ENCODE peak calls at places on chromosomes 16 and 17, in six cellular contexts. F, G, R, W, O and S are unnamed samples.

GRCh38 chr17:63516910-63517824 is 6.0 kb upstream of the KCNH6 start:
- DNase-seq in F (peak), G (no peak), R (no peak), W (no peak), O (peak), S (peak)

GRCh38 chr16:12057276-12057675 is 80.7 kb downstream of the SNX29 start:
- DNase-seq in F (peak), G (no peak), R (no peak), W (no peak), O (peak), S (peak)

GRCh38 chr17:4968916-4969550 is 1.4 kb upstream of the SPAG7 start:
- DNase-seq in F (peak), G (no peak), R (no peak), W (no peak), O (peak), S (peak)

GRCh38 chr16:19073344-19073743 is 5.9 kb downstream of the COQ7 start:
- DNase-seq in F (no peak), G (no peak), R (no peak), W (no peak), O (no peak), S (no peak)

GRCh38 chr16:73382921-73383594 is 335.1 kb upstream of the ZFHX3 start:
- DNase-seq in F (no peak), G (no peak), R (no peak), W (no peak), O (peak), S (no peak)

GRCh38 chr16:69017036-69017783 is 88.2 kb upstream of the HAS3 start:
- DNase-seq in F (peak), G (no peak), R (no peak), W (no peak), O (no peak), S (peak)

GRCh38 chr16:49048557-49048956 is 233.1 kb downstream of the CBLN1 start:
- DNase-seq in F (peak), G (no peak), R (no peak), W (no peak), O (no peak), S (no peak)

GRCh38 chr17:50209472-50210248 is 8.2 kb upstream of the COL1A1 start:
- DNase-seq in F (peak), G (no peak), R (peak), W (peak), O (peak), S (peak)

GRCh38 chr16:83305092-83305491 is 502.7 kb upstream of the HSBP1 start:
- DNase-seq in F (peak), G (no peak), R (no peak), W (no peak), O (no peak), S (peak)

GRCh38 chr17:76855105-76855504 is 13.1 kb upstream of the MGAT5B start:
- DNase-seq in F (no peak), G (no peak), R (no peak), W (no peak), O (no peak), S (no peak)

GRCh38 chr16:31700530-31701388 is 172.8 kb upstream of the ZNF267 start:
- DNase-seq in F (peak), G (peak), R (no peak), W (peak), O (peak), S (peak)

GRCh38 chr16:75323928-75324327 is 72.5 kb upstream of the BCAR1 start:
- DNase-seq in F (no peak), G (no peak), R (no peak), W (no peak), O (no peak), S (peak)

GRCh38 chr17:73365934-73366623 is 54.3 kb upstream of the CDC42EP4 start:
- DNase-seq in F (no peak), G (no peak), R (no peak), W (no peak), O (no peak), S (no peak)

GRCh38 chr16:12081048-12081404 is 104.5 kb downstream of the SNX29 start:
- DNase-seq in F (no peak), G (no peak), R (no peak), W (no peak), O (no peak), S (no peak)

GRCh38 chr17:57956311-57957119 is 1.3 kb upstream of the CUEDC1 start:
- DNase-seq in F (no peak), G (no peak), R (peak), W (peak), O (no peak), S (no peak)

GRCh38 chr16:75108792-75109731 is 7.5 kb downstream of the LDHD start:
- DNase-seq in F (peak), G (no peak), R (peak), W (no peak), O (no peak), S (peak)

GRCh38 chr17:72850410-72850809 is 242.1 kb downstream of the SLC39A11 start:
- DNase-seq in F (peak), G (no peak), R (no peak), W (no peak), O (no peak), S (no peak)

GRCh38 chr17:49836111-49837030 is 11.5 kb downstream of the TAC4 start:
- DNase-seq in F (peak), G (no peak), R (no peak), W (no peak), O (no peak), S (no peak)

GRCh38 chr17:47733047-47733413 is at the start of gene TBX21:
- DNase-seq in F (no peak), G (peak), R (peak), W (peak), O (peak), S (peak)

GRCh38 chr16:72241930-72242329 is 70.0 kb upstream of the PMFBP1 start:
- DNase-seq in F (peak), G (peak), R (no peak), W (no peak), O (peak), S (peak)

GRCh38 chr16:58904254-58904653 is 170.1 kb upstream of the GOT2 start:
- DNase-seq in F (no peak), G (no peak), R (no peak), W (no peak), O (no peak), S (no peak)

GRCh38 chr17:67441052-67441738 is 64.1 kb downstream of the PITPNC1 start:
- DNase-seq in F (peak), G (peak), R (no peak), W (no peak), O (peak), S (peak)

GRCh38 chr17:39622380-39623006 is 4.3 kb upstream of the PPP1R1B start:
- DNase-seq in F (no peak), G (no peak), R (peak), W (no peak), O (no peak), S (no peak)

GRCh38 chr16:30077656-30078055 is 1.9 kb downstream of the PPP4C start:
- DNase-seq in F (peak), G (no peak), R (no peak), W (no peak), O (no peak), S (peak)

GRCh38 chr17:30790279-30790678 is 34.2 kb downstream of the CRLF3 start:
- DNase-seq in F (no peak), G (no peak), R (no peak), W (no peak), O (peak), S (peak)

GRCh38 chr17:77107506-77108433 is 33.0 kb upstream of the SEC14L1 start:
- DNase-seq in F (peak), G (no peak), R (no peak), W (no peak), O (no peak), S (peak)

GRCh38 chr16:46972971-46973456 is 460 bp downstream of the DNAJA2 start:
- DNase-seq in F (no peak), G (peak), R (peak), W (peak), O (peak), S (peak)

GRCh38 chr17:59607817-59608403 is 11.8 kb upstream of the CLTC start:
- DNase-seq in F (no peak), G (no peak), R (peak), W (peak), O (peak), S (no peak)

GRCh38 chr16:68475071-68475470 is 26.8 kb upstream of the SMPD3 start:
- DNase-seq in F (no peak), G (no peak), R (no peak), W (no peak), O (peak), S (no peak)

GRCh38 chr17:82412535-82413520 is 5.3 kb upstream of the HEXD start:
- DNase-seq in F (no peak), G (no peak), R (no peak), W (no peak), O (no peak), S (no peak)

GRCh38 chr17:6072157-6072556 is 2.0 kb downstream of the WSCD1 start:
- DNase-seq in F (no peak), G (no peak), R (no peak), W (no peak), O (no peak), S (peak)

GRCh38 chr17:5868916-5869475 is 201.2 kb upstream of the WSCD1 start:
- DNase-seq in F (no peak), G (no peak), R (peak), W (peak), O (no peak), S (no peak)

GRCh38 chr16:3431779-3432219 is 11.5 kb downstream of the ZNF597 start:
- DNase-seq in F (peak), G (no peak), R (no peak), W (no peak), O (peak), S (no peak)

GRCh38 chr16:4051591-4051990 is 64.7 kb downstream of the ADCY9 start:
- DNase-seq in F (no peak), G (no peak), R (no peak), W (no peak), O (no peak), S (no peak)

GRCh38 chr16:67594956-67595355 is 32.6 kb downstream of the CTCF start:
- DNase-seq in F (peak), G (no peak), R (no peak), W (no peak), O (no peak), S (peak)

GRCh38 chr16:685967-686366 is 1.8 kb upstream of the JMJD8 start:
- DNase-seq in F (peak), G (no peak), R (peak), W (peak), O (no peak), S (peak)

GRCh38 chr17:64058547-64059115 is 38.2 kb upstream of the ICAM2 start:
- DNase-seq in F (peak), G (no peak), R (no peak), W (no peak), O (peak), S (no peak)

DNA sequence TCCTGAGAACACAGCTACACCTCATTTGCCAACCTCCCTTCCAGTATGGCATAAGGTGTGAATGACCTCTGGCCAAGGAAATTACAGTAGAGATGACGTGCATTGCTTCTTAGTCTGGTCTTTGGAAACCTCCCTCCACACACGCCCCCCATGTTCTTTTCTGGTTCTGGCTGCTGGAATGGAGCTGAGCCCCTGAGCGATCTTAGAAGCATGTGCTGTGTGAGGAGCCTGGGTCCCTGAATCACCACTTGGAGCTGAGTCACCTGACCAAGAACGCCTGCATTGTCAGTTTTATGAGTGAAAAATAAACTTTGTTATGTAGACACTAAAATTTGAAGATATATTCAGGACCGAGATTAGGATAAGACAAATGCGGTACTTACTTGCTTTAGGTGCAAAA is 51.4 kb downstream of the HS3ST3A1 start:
- DNase-seq in F (peak), G (no peak), R (no peak), W (no peak), O (no peak), S (no peak)
- H3K27ac ChIP-seq in F (no peak), G (no peak), R (no peak), W (no peak), O (no peak), S (no peak)

DNA sequence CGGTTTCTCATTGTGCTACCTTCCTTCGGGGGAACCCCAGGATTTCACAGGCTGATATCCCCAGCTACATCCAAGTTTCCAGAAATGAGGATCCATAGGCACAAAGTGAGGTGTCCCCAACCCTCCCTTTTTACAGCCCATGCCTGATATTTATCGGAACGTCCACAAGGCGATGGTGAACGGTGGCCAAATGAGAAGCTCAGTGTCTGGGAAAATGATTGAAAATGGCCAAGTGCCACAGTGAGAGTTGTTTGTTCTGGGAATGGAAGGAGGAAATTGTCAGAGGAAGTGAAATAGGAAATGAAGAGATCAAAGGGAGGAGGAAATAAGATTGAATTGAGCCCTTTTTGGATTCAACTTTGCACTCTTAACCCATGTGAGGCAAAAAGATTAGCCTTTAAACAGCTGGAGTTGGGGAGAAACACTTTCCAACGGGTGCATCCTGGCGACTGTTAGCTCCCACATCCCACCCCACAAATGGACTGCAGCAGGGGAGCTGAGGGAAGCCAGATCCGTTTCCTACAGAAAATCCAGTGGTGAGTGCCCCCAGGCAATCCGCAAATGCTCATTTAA is 294.4 kb upstream of the IRX5 start:
- DNase-seq in F (no peak), G (no peak), R (no peak), W (no peak), O (no peak), S (no peak)
- H4K91ac ChIP-seq in F (no peak), G (no peak), R (no peak), W (no peak), O (no peak), S (no peak)

GRCh38 chr17:75819723-75820410 is 24.3 kb downstream of the UNC13D start:
- DNase-seq in F (no peak), G (no peak), R (no peak), W (no peak), O (no peak), S (no peak)
- H3K14ac ChIP-seq in F (no peak), G (no peak), R (no peak), W (no peak), O (no peak), S (no peak)

DNA sequence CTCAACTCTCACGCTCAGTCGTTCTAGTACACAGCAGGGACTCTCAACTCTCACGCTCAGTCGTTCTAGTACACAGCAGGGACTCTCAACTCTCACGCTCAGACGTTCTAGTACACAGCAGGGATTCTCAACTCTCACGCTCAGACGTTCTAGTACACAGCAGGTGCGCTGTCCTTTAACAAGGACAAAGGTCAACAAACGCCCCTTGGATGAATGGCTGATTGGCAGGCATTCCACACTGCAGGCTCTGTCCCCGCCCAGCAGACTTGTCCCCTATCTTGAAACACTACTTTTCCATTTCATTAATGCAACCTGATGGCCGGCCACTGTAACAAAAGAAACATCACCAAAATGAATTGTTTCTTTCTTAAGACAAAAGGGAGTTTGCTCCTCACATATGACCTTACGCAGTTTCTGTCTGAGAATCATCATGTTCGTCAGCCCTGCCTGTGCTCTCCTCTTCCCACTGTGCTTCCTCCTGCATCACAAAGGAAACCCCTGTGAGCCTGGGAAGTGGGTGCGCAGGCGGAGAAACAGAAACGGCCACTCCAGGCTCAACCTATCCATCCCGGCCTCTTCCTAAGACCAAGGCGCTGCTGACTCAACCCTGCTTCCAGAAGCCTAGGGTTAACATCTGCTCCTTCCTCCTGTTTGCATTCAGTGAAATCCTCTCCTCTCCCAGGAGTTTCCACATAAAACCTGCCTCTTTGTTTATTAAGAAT is 59.8 kb downstream of the ANKRD11 start:
- DNase-seq in F (no peak), G (no peak), R (no peak), W (no peak), O (no peak), S (no peak)
- H3K27ac ChIP-seq in F (peak), G (no peak), R (no peak), W (no peak), O (no peak), S (no peak)

GRCh38 chr16:86051376-86052114 is 152.6 kb downstream of the IRF8 start:
- DNase-seq in F (no peak), G (no peak), R (no peak), W (no peak), O (no peak), S (peak)

GRCh38 chr16:86052115-86052670 is 153.2 kb downstream of the IRF8 start:
- DNase-seq in F (no peak), G (no peak), R (no peak), W (no peak), O (no peak), S (no peak)

GRCh38 chr16:86050111-86050510 is 151.1 kb downstream of the IRF8 start:
- DNase-seq in F (no peak), G (no peak), R (no peak), W (no peak), O (no peak), S (no peak)

GRCh38 chr16:86050591-86051375 is 151.8 kb downstream of the IRF8 start:
- DNase-seq in F (no peak), G (no peak), R (no peak), W (no peak), O (no peak), S (no peak)

GRCh38 chr16:86052926-86053325 is 154.0 kb downstream of the IRF8 start:
- DNase-seq in F (no peak), G (no peak), R (no peak), W (no peak), O (no peak), S (no peak)
- H4K91ac ChIP-seq in F (no peak), G (no peak), R (no peak), W (no peak), O (no peak), S (no peak)

GRCh38 chr16:85045641-85046471 is 18.3 kb downstream of the KIAA0513 start:
- DNase-seq in F (no peak), G (no peak), R (no peak), W (no peak), O (no peak), S (no peak)
- H3K14ac ChIP-seq in F (no peak), G (peak), R (no peak), W (no peak), O (no peak), S (no peak)